ENCODE peak calls at places on chromosomes 5 and 9, in four cellular contexts. M is ELR; E is CD8-positive, alpha-beta T cell; B is activated CD8-positive, alpha-beta memory T cell treated with anti-CD3 and anti-CD28 coated beads for 4 hours. N is an unnamed sample.

GRCh38 chr9:37464426-37465248 is 613 bp downstream of the ZBTB5 start:
- DNase-seq in M (peak; percentile 78), E (peak; percentile 75), B (peak; percentile 69), N (peak; percentile 73)

GRCh38 chr5:38692346-38692745 is 135.9 kb upstream of the LIFR start:
- DNase-seq in M (no peak), E (no peak), B (no peak), N (no peak)

GRCh38 chr5:74303575-74303974 is 337.0 kb downstream of the ENC1 start:
- DNase-seq in M (no peak), E (no peak), B (no peak), N (no peak)

GRCh38 chr5:3348576-3349535 is 246.8 kb upstream of the IRX1 start:
- DNase-seq in M (no peak), E (no peak), B (no peak), N (no peak)

GRCh38 chr5:169162407-169162806 is 138.5 kb downstream of the SLIT3 start:
- DNase-seq in M (peak; percentile 41), E (no peak), B (no peak), N (no peak)

GRCh38 chr9:128703616-128704355 is 1.5 kb downstream of the PKN3 start:
- DNase-seq in M (no peak), E (no peak), B (no peak), N (no peak)

GRCh38 chr9:89349607-89350006 is 31.3 kb downstream of the SECISBP2 start:
- DNase-seq in M (no peak), E (no peak), B (no peak), N (no peak)

GRCh38 chr9:138082918-138083636 is 205.5 kb downstream of the CACNA1B start:
- DNase-seq in M (no peak), E (no peak), B (no peak), N (no peak)

GRCh38 chr5:122156724-122157325 is 27.5 kb downstream of the ZNF474 start:
- DNase-seq in M (peak; percentile 74), E (no peak), B (no peak), N (no peak)

GRCh38 chr5:62372600-62372999 is 31.1 kb downstream of the DIMT1 start:
- DNase-seq in M (no peak), E (no peak), B (no peak), N (no peak)

GRCh38 chr9:107251756-107252322 is 31.2 kb upstream of the RAD23B start:
- DNase-seq in M (peak; percentile 52), E (no peak), B (no peak), N (peak; percentile 69)

GRCh38 chr9:89808076-89808701 is 203.4 kb downstream of the GADD45G start:
- DNase-seq in M (no peak), E (no peak), B (no peak), N (no peak)

GRCh38 chr9:84141762-84142370 is 161.3 kb downstream of the RMI1 start:
- DNase-seq in M (no peak), E (no peak), B (no peak), N (no peak)

GRCh38 chr9:28435456-28435855 is 862.2 kb upstream of the C9orf72 start:
- DNase-seq in M (no peak), E (no peak), B (no peak), N (no peak)

GRCh38 chr5:135423158-135423925 is 23.8 kb downstream of the DCANP1 start:
- DNase-seq in M (no peak), E (no peak), B (no peak), N (no peak)

GRCh38 chr9:124699575-124699974 is 71.5 kb downstream of the NR6A1 start:
- DNase-seq in M (no peak), E (no peak), B (no peak), N (no peak)

GRCh38 chr5:116669261-116670049 is 94.8 kb upstream of the SEMA6A start:
- DNase-seq in M (no peak), E (no peak), B (no peak), N (no peak)

GRCh38 chr5:173768891-173769290 is 119.3 kb upstream of the CPEB4 start:
- DNase-seq in M (no peak), E (no peak), B (no peak), N (no peak)

GRCh38 chr5:6419340-6419852 is 29.3 kb upstream of the UBE2QL1 start:
- DNase-seq in M (no peak), E (no peak), B (no peak), N (no peak)

GRCh38 chr9:89323257-89323841 is 5.0 kb downstream of the SECISBP2 start:
- DNase-seq in M (no peak), E (no peak), B (no peak), N (no peak)

GRCh38 chr9:136921718-136922117 is 22.8 kb downstream of the FBXW5 start:
- DNase-seq in M (no peak), E (no peak), B (no peak), N (no peak)